ENCODE peak calls at places on chromosomes 6 and 20, in five cellular contexts. W is amniotic stem cell; K is mesothelial cell of epicardium; F is stimulated activated naive CD4-positive, alpha-beta T cell; Z is ACHN. S is an unnamed sample.

GRCh38 chr6:158646023-158646888 is 1.7 kb upstream of the DYNLT1 start:
- DNase-seq in Z (no peak), F (no peak), W (no peak), K (no peak), S (no peak)

GRCh38 chr20:62955519-62956386 is 3.2 kb downstream of the SLC17A9 start:
- DNase-seq in F (no peak), Z (no peak), W (no peak), K (no peak), S (no peak)

GRCh38 chr20:49729780-49730179 is 16.1 kb upstream of the B4GALT5 start:
- DNase-seq in Z (no peak), W (no peak), K (no peak), F (no peak), S (no peak)

GRCh38 chr20:45337367-45338120 is 10.7 kb downstream of the SDC4 start:
- DNase-seq in K (peak; percentile 62), W (peak; percentile 91), F (no peak), Z (peak; percentile 93), S (no peak)

GRCh38 chr6:169155481-169155880 is 98.2 kb downstream of the THBS2 start:
- DNase-seq in W (no peak), F (no peak), K (no peak), Z (no peak), S (no peak)

GRCh38 chr6:5403619-5404018 is 142.3 kb downstream of the FARS2 start:
- DNase-seq in F (no peak), W (no peak), Z (no peak), K (no peak), S (no peak)

GRCh38 chr20:58661298-58662141 is 10.4 kb downstream of the STX16 start:
- DNase-seq in Z (no peak), K (no peak), F (peak; percentile 51), W (no peak), S (peak; percentile 80)

GRCh38 chr6:139364302-139364981 is 10.0 kb downstream of the CITED2 start:
- DNase-seq in F (no peak), Z (peak; percentile 47), K (no peak), W (peak; percentile 19), S (no peak)

GRCh38 chr20:21240394-21240793 is 62.7 kb upstream of the XRN2 start:
- DNase-seq in Z (peak; percentile 2), F (no peak), W (no peak), K (no peak), S (no peak)

GRCh38 chr20:43022568-43022967 is 167.1 kb downstream of the PTPRT start:
- DNase-seq in Z (no peak), K (no peak), W (no peak), F (no peak), S (no peak)

GRCh38 chr6:21601341-21601740 is 7.8 kb downstream of the SOX4 start:
- DNase-seq in K (no peak), Z (no peak), F (no peak), W (no peak), S (no peak)

GRCh38 chr6:37308084-37308817 is 45.5 kb upstream of the RNF8 start:
- DNase-seq in Z (no peak), F (no peak), W (no peak), K (no peak), S (no peak)

GRCh38 chr20:43919686-43920403 is 5.2 kb downstream of the TOX2 start:
- DNase-seq in F (no peak), K (no peak), Z (no peak), W (no peak), S (no peak)

GRCh38 chr20:58449703-58450138 is 60.7 kb downstream of the VAPB start:
- DNase-seq in K (no peak), Z (no peak), W (no peak), F (no peak), S (no peak)

GRCh38 chr20:17531537-17532025 is 402 bp upstream of the BFSP1 start:
- DNase-seq in W (no peak), K (no peak), F (no peak), Z (no peak), S (no peak)

GRCh38 chr6:113763311-113763766 is 93.8 kb upstream of the MARCKS start:
- DNase-seq in K (no peak), W (no peak), Z (no peak), F (no peak), S (no peak)

GRCh38 chr6:7165736-7166296 is 58.1 kb downstream of the RREB1 start:
- DNase-seq in W (no peak), Z (no peak), F (no peak), K (no peak), S (no peak)

GRCh38 chr6:160462551-160463109 is 114.5 kb downstream of the SLC22A3 start:
- DNase-seq in W (peak; percentile 26), Z (peak; percentile 81), K (no peak), F (peak; percentile 33), S (peak; percentile 49)

GRCh38 chr6:30686908-30687658 is 638 bp upstream of the PPP1R18 start:
- DNase-seq in W (peak; percentile 97), F (peak; percentile 80), Z (peak; percentile 90), K (peak; percentile 82), S (peak; percentile 64)